ENCODE peak calls at places on chromosomes 7 and 10, in five cellular contexts. R is colonic mucosa, Z is psoas muscle, A is pancreas, E is mammary epithelial cell. X is an unnamed sample.

GRCh38 chr7:150569245-150569644 is 2.1 kb downstream of the GIMAP4 start:
- DNase-seq in R (no peak), Z (no peak), A (no peak), E (no peak), X (no peak)

GRCh38 chr10:96579133-96579532 is 7.7 kb downstream of the TM9SF3 start:
- DNase-seq in R (no peak), Z (no peak), A (no peak), E (no peak), X (no peak)

GRCh38 chr7:82595176-82595575 is 151.6 kb upstream of the CACNA2D1 start:
- DNase-seq in R (no peak), Z (no peak), A (no peak), E (no peak), X (no peak)

GRCh38 chr7:24283900-24284698 is at the start of gene NPY:
- DNase-seq in R (no peak), Z (peak; percentile 48), A (no peak), E (no peak), X (no peak)

GRCh38 chr7:21429786-21430574 is 2.1 kb downstream of the SP4 start:
- DNase-seq in R (no peak), Z (no peak), A (peak; percentile 35), E (no peak), X (no peak)

GRCh38 chr10:72875250-72876055 is 18.1 kb upstream of the OIT3 start:
- DNase-seq in R (no peak), Z (no peak), A (no peak), E (peak; percentile 33), X (no peak)

GRCh38 chr10:13708256-13708990 is 121.7 kb downstream of the PRPF18 start:
- DNase-seq in R (no peak), Z (no peak), A (no peak), E (peak; percentile 82), X (no peak)

GRCh38 chr10:130023454-130024230 is 59.6 kb upstream of the EBF3 start:
- DNase-seq in R (no peak), Z (no peak), A (no peak), E (no peak), X (no peak)

GRCh38 chr10:47156873-47157272 is 143.1 kb upstream of the GDF10 start:
- DNase-seq in R (no peak), Z (no peak), A (no peak), E (no peak), X (no peak)

GRCh38 chr7:106371629-106372028 is 86.8 kb upstream of the NAMPT start:
- DNase-seq in R (no peak), Z (no peak), A (no peak), E (no peak), X (peak; percentile 36)

GRCh38 chr10:45404087-45404769 is 30.2 kb downstream of the ALOX5 start:
- DNase-seq in R (no peak), Z (no peak), A (no peak), E (no peak), X (no peak)

GRCh38 chr10:116866987-116867595 is 17.8 kb downstream of the ENO4 start:
- DNase-seq in R (no peak), Z (no peak), A (no peak), E (peak; percentile 32), X (no peak)

GRCh38 chr10:115355162-115355760 is 262.1 kb downstream of the ATRNL1 start:
- DNase-seq in R (peak; percentile 25), Z (no peak), A (peak; percentile 48), E (peak; percentile 50), X (no peak)

GRCh38 chr10:43110318-43111071 is 27.8 kb upstream of the CSGALNACT2 start:
- DNase-seq in R (peak; percentile 46), Z (peak; percentile 72), A (no peak), E (peak; percentile 33), X (no peak)

GRCh38 chr10:31242902-31243301 is 76.1 kb upstream of the ZEB1 start:
- DNase-seq in R (no peak), Z (no peak), A (no peak), E (peak; percentile 82), X (peak; percentile 65)

GRCh38 chr7:1076184-1077072 is 11.5 kb upstream of the GPER1 start:
- DNase-seq in R (no peak), Z (no peak), A (peak; percentile 81), E (peak; percentile 61), X (no peak)

GRCh38 chr7:82319674-82320118 is 123.9 kb downstream of the CACNA2D1 start:
- DNase-seq in R (peak; percentile 32), Z (peak; percentile 94), A (peak; percentile 9), E (peak; percentile 11), X (peak; percentile 71)

GRCh38 chr7:44264221-44264956 is 61.0 kb downstream of the CAMK2B start:
- DNase-seq in R (no peak), Z (no peak), A (no peak), E (peak; percentile 93), X (no peak)

GRCh38 chr7:27165655-27166474 is 528 bp upstream of the HOXA9 start:
- DNase-seq in R (peak; percentile 78), Z (peak; percentile 75), A (no peak), E (no peak), X (no peak)

GRCh38 chr7:27346531-27347260 is 104.1 kb downstream of the EVX1 start:
- DNase-seq in R (peak; percentile 73), Z (no peak), A (peak; percentile 70), E (peak; percentile 78), X (no peak)

GRCh38 chr10:61900829-61901783 is at the start of gene ARID5B:
- DNase-seq in R (peak; percentile 86), Z (no peak), A (peak; percentile 36), E (peak; percentile 77), X (no peak)

GRCh38 chr10:108204528-108205313 is 1040.2 kb upstream of the SORCS1 start:
- DNase-seq in R (no peak), Z (no peak), A (peak; percentile 29), E (peak; percentile 55), X (no peak)

GRCh38 chr10:91782539-91782938 is 15.7 kb upstream of the TNKS2 start:
- DNase-seq in R (no peak), Z (no peak), A (no peak), E (no peak), X (no peak)
- H3K27ac ChIP-seq in R (no peak overlapping the region), Z (no peak overlapping the region), A (no peak overlapping the region), E (no peak overlapping the region), X (no peak overlapping the region)

GRCh38 chr7:47990592-47990991 is 11.2 kb upstream of the HUS1 start:
- DNase-seq in R (no peak), Z (no peak), A (no peak), E (no peak), X (no peak)

GRCh38 chr7:47991741-47992311 is 12.4 kb upstream of the HUS1 start:
- DNase-seq in R (peak; percentile 90), Z (peak; percentile 91), A (peak; percentile 77), E (peak; percentile 52), X (peak; percentile 88)

GRCh38 chr7:47991270-47991669 is 11.9 kb upstream of the HUS1 start:
- DNase-seq in R (no peak), Z (no peak), A (no peak), E (no peak), X (no peak)

GRCh38 chr7:47992446-47992845 is 13.0 kb upstream of the HUS1 start:
- DNase-seq in R (no peak), Z (no peak), A (no peak), E (no peak), X (no peak)

GRCh38 chr7:47988496-47989386 is 9.3 kb upstream of the HUS1 start:
- DNase-seq in R (no peak), Z (no peak), A (no peak), E (no peak), X (no peak)
- TF ChIP-seq CTCF in R (peak; percentile 19), Z (no peak), A (peak; percentile 9), E (peak; percentile 49), X (no peak)

GRCh38 chr10:103818765-103819374 is 36.5 kb downstream of the SH3PXD2A start:
- DNase-seq in R (no peak), Z (peak; percentile 18), A (no peak), E (no peak), X (no peak)

GRCh38 chr10:103820101-103821062 is 35.0 kb downstream of the SH3PXD2A start:
- DNase-seq in R (no peak), Z (peak; percentile 85), A (peak; percentile 49), E (no peak), X (peak; percentile 85)

GRCh38 chr10:103814626-103815370 is 40.6 kb downstream of the SH3PXD2A start:
- DNase-seq in R (peak; percentile 65), Z (peak; percentile 3), A (no peak), E (no peak), X (no peak)

GRCh38 chr10:103816431-103816830 is 38.9 kb downstream of the SH3PXD2A start:
- DNase-seq in R (no peak), Z (no peak), A (no peak), E (no peak), X (no peak)

DNA sequence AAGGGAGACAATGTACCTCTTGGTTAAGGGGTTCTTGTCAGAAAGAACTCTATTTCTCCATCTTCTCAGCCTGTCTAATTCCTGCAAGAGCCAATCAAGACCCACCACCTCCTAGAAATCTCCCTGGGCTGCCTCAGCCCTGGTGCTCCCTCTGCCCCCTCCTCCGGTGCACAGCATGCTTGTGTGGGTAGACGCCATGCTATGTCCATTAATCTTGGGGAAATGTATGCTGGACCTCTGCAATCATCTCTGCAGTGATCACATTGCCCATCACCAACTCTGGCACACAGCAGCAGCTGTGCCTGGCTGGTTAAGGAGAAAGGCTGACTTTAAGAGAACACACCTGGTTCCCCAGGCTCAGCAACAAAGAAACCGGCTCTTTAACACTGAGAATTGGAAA is 37.3 kb downstream of the SH3PXD2A start:
- DNase-seq in R (no peak), Z (peak; percentile 9), A (no peak), E (no peak), X (no peak)
- H3K4me1 ChIP-seq in R (peaks cover 18% of the 10 kb centered on the region), Z (peaks cover 33% of the 10 kb centered on the region), A (peaks cover 4% of the 10 kb centered on the region), E (peaks cover 17% of the 10 kb centered on the region), X (peaks cover 29% of the 10 kb centered on the region)

GRCh38 chr10:80133221-80133620 is 691 bp downstream of the PLAC9 start:
- DNase-seq in R (no peak), Z (peak; percentile 80), A (no peak), E (no peak), X (no peak)

GRCh38 chr10:80136134-80136571 is 3.6 kb downstream of the PLAC9 start:
- DNase-seq in R (peak; percentile 53), Z (peak; percentile 95), A (no peak), E (no peak), X (peak; percentile 91)

GRCh38 chr10:80131499-80131901 is 1.0 kb upstream of the PLAC9 start:
- DNase-seq in R (no peak), Z (no peak), A (no peak), E (no peak), X (no peak)

GRCh38 chr10:80137031-80137712 is 4.6 kb downstream of the PLAC9 start:
- DNase-seq in R (no peak), Z (peak; percentile 86), A (no peak), E (no peak), X (no peak)

DNA sequence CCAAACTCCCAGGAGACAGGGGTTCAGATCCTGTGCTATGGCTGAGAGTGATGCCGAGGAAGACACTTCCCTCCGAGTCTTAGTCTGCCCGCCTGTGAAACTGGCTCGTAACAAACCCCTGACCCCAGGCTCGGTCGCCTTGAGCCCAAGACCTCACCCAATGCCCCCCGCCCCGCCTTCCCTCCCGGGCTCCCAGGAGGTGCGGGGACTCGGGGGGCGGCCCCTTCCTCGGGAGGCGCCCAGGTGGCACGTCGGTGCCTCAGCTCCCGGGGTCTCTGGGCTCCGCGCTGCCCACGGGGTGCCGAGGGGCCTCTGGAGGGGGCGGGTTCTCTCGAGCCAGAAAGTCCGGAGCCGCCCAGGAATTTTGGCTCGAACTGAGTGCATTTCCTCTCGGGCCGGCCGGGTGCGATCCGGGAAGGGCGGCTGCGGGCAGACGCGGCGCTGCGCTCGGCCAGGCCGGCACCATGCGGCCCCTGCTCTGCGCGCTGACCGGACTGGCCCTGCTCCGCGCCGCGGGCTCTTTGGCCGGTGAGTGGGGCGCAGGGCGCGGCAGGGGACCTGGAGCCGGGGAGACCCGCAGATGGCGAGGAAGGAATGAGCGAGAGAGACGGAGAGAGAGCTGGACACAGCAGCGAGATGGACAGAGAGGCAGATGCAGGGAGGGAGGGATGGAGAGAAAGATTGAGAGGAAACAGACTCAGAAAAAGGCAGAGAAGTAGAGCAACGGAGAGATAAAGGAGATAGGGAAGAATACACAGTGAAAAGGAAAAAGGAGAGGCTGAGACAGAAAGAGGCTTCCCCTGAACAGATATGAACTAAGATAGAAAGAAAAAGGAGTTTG is at the start of gene PLAC9:
- DNase-seq in R (no peak), Z (peak; percentile 76), A (no peak), E (no peak), X (no peak)
- H3K27ac ChIP-seq in R (no peak within 1 kb of the TSS), Z (peak within 1 kb of the TSS; percentile 38), A (no peak within 1 kb of the TSS), E (no peak within 1 kb of the TSS), X (peak within 1 kb of the TSS; percentile 85)

X was measured in ascending aorta.